ENCODE peak calls at places on chromosomes 5 and 9, in eight cellular contexts. O is CD4-positive, alpha-beta memory T cell; F is effector memory CD4-positive, alpha-beta T cell; E is PC-9; R is CD4-positive, CD25-positive, alpha-beta regulatory T cell; G is adipocyte; T is A549; J is stomach. W is an unnamed sample. For H3K9me3, the result is how much of the 10 kb centered on the place peaks cover.

GRCh38 chr5:102811962-102812361 is 56.9 kb downstream of the PAM start:
- DNase-seq in O (no peak), F (no peak), E (no peak), R (no peak), G (peak), T (peak), J (no peak), W (no peak)

GRCh38 chr9:80231847-80232246 is 660.1 kb downstream of the TLE4 start:
- DNase-seq in O (no peak), F (no peak), E (no peak), R (no peak), G (no peak), T (no peak), J (no peak), W (no peak)

GRCh38 chr9:90915693-90916092 is 114.1 kb downstream of the SYK start:
- DNase-seq in O (no peak), F (no peak), E (peak), R (peak), G (peak), T (peak), J (peak), W (no peak)

GRCh38 chr5:143576721-143577484 is 173.4 kb upstream of the NR3C1 start:
- DNase-seq in O (no peak), F (no peak), E (peak), R (no peak), G (peak), T (no peak), J (no peak), W (no peak)

GRCh38 chr9:127305450-127306226 is 41.1 kb downstream of the GARNL3 start:
- DNase-seq in O (no peak), F (no peak), E (no peak), R (no peak), G (no peak), T (no peak), J (no peak), W (no peak)

GRCh38 chr9:35237303-35237702 is 75.5 kb downstream of the UNC13B start:
- DNase-seq in O (no peak), F (no peak), E (no peak), R (no peak), G (no peak), T (no peak), J (peak), W (no peak)

GRCh38 chr9:126722252-126722921 is 82.5 kb upstream of the ZBTB43 start:
- DNase-seq in O (peak), F (peak), E (peak), R (peak), G (peak), T (peak), J (peak), W (peak)

GRCh38 chr5:96721351-96721970 is 59.3 kb downstream of the CAST start:
- DNase-seq in O (no peak), F (no peak), E (no peak), R (no peak), G (peak), T (no peak), J (no peak), W (no peak)

GRCh38 chr5:39400711-39401385 is 23.9 kb downstream of the DAB2 start:
- DNase-seq in O (no peak), F (no peak), E (no peak), R (no peak), G (peak), T (no peak), J (no peak), W (no peak)

GRCh38 chr9:124222918-124223720 is 34.6 kb upstream of the NEK6 start:
- DNase-seq in O (no peak), F (no peak), E (peak), R (no peak), G (peak), T (no peak), J (peak), W (no peak)

GRCh38 chr5:2502970-2503594 is 248.4 kb downstream of the IRX2 start:
- DNase-seq in O (no peak), F (no peak), E (no peak), R (no peak), G (no peak), T (no peak), J (no peak), W (no peak)

GRCh38 chr9:115808108-115808507 is 345.5 kb upstream of the PAPPA start:
- DNase-seq in O (no peak), F (no peak), E (peak), R (no peak), G (peak), T (no peak), J (no peak), W (no peak)

GRCh38 chr9:128706045-128706444 is 3.7 kb downstream of the PKN3 start:
- DNase-seq in O (no peak), F (no peak), E (no peak), R (no peak), G (no peak), T (no peak), J (no peak), W (no peak)

GRCh38 chr5:13276143-13276542 is 668.3 kb downstream of the DNAH5 start:
- DNase-seq in O (no peak), F (no peak), E (no peak), R (no peak), G (no peak), T (no peak), J (no peak), W (no peak)

GRCh38 chr5:40474250-40474649 is 205.5 kb upstream of the PTGER4 start:
- DNase-seq in O (no peak), F (no peak), E (no peak), R (no peak), G (no peak), T (no peak), J (no peak), W (no peak)
- H3K9me3 ChIP-seq in O (under half), F (under half), E (under half), R (under half), G (under half), T (under half), J (under half), W (under half)

GRCh38 chr5:141355641-141356040 is 820 bp downstream of the PCDHGA4 start:
- DNase-seq in O (no peak), F (no peak), E (no peak), R (no peak), G (no peak), T (no peak), J (no peak), W (no peak)

GRCh38 chr5:141356133-141356532 is 1.3 kb downstream of the PCDHGA4 start:
- DNase-seq in O (no peak), F (no peak), E (no peak), R (no peak), G (no peak), T (no peak), J (no peak), W (no peak)

GRCh38 chr5:141349917-141350619 is at the start of gene PCDHGB1:
- DNase-seq in O (no peak), F (peak), E (peak), R (peak), G (peak), T (peak), J (no peak), W (no peak)

GRCh38 chr5:141354900-141355469 is at the start of gene PCDHGA4:
- DNase-seq in O (no peak), F (no peak), E (no peak), R (no peak), G (peak), T (no peak), J (no peak), W (no peak)

GRCh38 chr5:141351591-141351990 is 1.7 kb downstream of the PCDHGB1 start:
- DNase-seq in O (no peak), F (no peak), E (no peak), R (no peak), G (no peak), T (no peak), J (no peak), W (no peak)
- H3K9me3 ChIP-seq in O (under half), F (under half), E (under half), R (under half), G (under half), T (under half), J (under half), W (under half)

GRCh38 chr5:158375531-158375930 is 516.6 kb upstream of the CLINT1 start:
- DNase-seq in O (no peak), F (no peak), E (no peak), R (no peak), G (no peak), T (no peak), J (no peak), W (no peak)
- H3K9me3 ChIP-seq in O (under half), F (under half), E (under half), R (under half), G (under half), T (under half), J (under half), W (under half)

GRCh38 chr5:164799391-164799790 is 1294.0 kb downstream of the MAT2B start:
- DNase-seq in O (no peak), F (no peak), E (no peak), R (no peak), G (no peak), T (no peak), J (no peak), W (no peak)

GRCh38 chr5:164798110-164798509 is 1292.7 kb downstream of the MAT2B start:
- DNase-seq in O (no peak), F (no peak), E (no peak), R (no peak), G (no peak), T (no peak), J (no peak), W (no peak)

DNA sequence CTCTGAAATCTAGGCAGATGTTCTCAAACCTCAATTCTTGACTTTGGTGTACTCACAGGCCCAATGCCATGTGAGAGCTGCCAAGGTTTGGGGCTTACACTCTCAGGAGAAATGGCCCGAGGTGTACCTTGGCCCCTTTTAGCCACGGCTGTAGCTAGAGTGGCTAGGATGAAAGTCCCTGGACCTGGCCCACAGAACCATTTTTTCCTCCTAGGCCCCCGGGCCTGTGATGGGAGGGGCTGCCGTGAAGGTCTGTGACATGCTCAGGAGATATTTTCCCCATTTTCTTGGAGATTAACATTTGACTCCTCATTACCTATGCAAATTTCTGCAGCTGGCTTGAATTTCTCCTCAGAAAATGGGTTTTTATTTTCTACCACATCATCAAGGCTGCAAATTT is 1296.5 kb downstream of the MAT2B start:
- DNase-seq in O (no peak), F (no peak), E (no peak), R (no peak), G (no peak), T (no peak), J (no peak), W (no peak)
- H3K9me3 ChIP-seq in O (under half), F (under half), E (under half), R (under half), G (under half), T (under half), J (under half), W (under half)

W was measured in T-helper 17 cell.